ENCODE peak calls at places on chromosomes 7 and 10, in six cellular contexts. O, J, V, E, U and Y are unnamed samples.

GRCh38 chr7:51639661-51640340 is 323.2 kb upstream of the COBL start:
- DNase-seq in O (no peak), J (no peak), V (no peak), E (no peak), U (no peak), Y (no peak)

GRCh38 chr10:103276941-103277712 is at the start of gene INA:
- DNase-seq in O (no peak), J (peak), V (no peak), E (peak), U (no peak), Y (peak)

GRCh38 chr10:70145666-70146488 is 623 bp downstream of the TYSND1 start:
- DNase-seq in O (peak), J (peak), V (peak), E (peak), U (peak), Y (peak)

GRCh38 chr10:110141185-110141584 is 66.2 kb upstream of the MXI1 start:
- DNase-seq in O (no peak), J (no peak), V (no peak), E (no peak), U (no peak), Y (no peak)

GRCh38 chr10:62454696-62455451 is 80.7 kb downstream of the ZNF365 start:
- DNase-seq in O (no peak), J (peak), V (no peak), E (no peak), U (peak), Y (no peak)

GRCh38 chr10:3785849-3786290 is 861 bp upstream of the KLF6 start:
- DNase-seq in O (no peak), J (peak), V (no peak), E (no peak), U (peak), Y (peak)

GRCh38 chr7:79051915-79052314 is 401.6 kb downstream of the MAGI2 start:
- DNase-seq in O (no peak), J (no peak), V (no peak), E (no peak), U (no peak), Y (no peak)

GRCh38 chr10:52542891-52543290 is 228.8 kb downstream of the DKK1 start:
- DNase-seq in O (no peak), J (no peak), V (no peak), E (no peak), U (no peak), Y (no peak)

GRCh38 chr10:51073461-51074237 is 638 bp upstream of the PRKG1 start:
- DNase-seq in O (no peak), J (peak), V (no peak), E (no peak), U (peak), Y (peak)

GRCh38 chr10:306654-307185 is 171.5 kb downstream of the ZMYND11 start:
- DNase-seq in O (no peak), J (peak), V (no peak), E (no peak), U (no peak), Y (peak)

GRCh38 chr10:77131214-77131613 is 506.4 kb downstream of the KCNMA1 start:
- DNase-seq in O (no peak), J (no peak), V (no peak), E (no peak), U (no peak), Y (no peak)

GRCh38 chr10:98344589-98345038 is 70.4 kb downstream of the PYROXD2 start:
- DNase-seq in O (no peak), J (no peak), V (peak), E (no peak), U (peak), Y (no peak)

GRCh38 chr10:75532253-75532924 is 101.0 kb downstream of the LRMDA start:
- DNase-seq in O (no peak), J (no peak), V (no peak), E (no peak), U (no peak), Y (no peak)

GRCh38 chr7:55307123-55307916 is 57.8 kb upstream of the LANCL2 start:
- DNase-seq in O (no peak), J (peak), V (no peak), E (no peak), U (no peak), Y (peak)

GRCh38 chr10:49056356-49056755 is 59.0 kb downstream of the VSTM4 start:
- DNase-seq in O (no peak), J (no peak), V (no peak), E (no peak), U (no peak), Y (no peak)

GRCh38 chr10:48748573-48748972 is 63.9 kb downstream of the WDFY4 start:
- DNase-seq in O (no peak), J (no peak), V (no peak), E (no peak), U (no peak), Y (no peak)

GRCh38 chr10:126705951-126706565 is 35.6 kb upstream of the C10orf90 start:
- DNase-seq in O (no peak), J (no peak), V (no peak), E (no peak), U (peak), Y (no peak)

GRCh38 chr10:5504146-5505072 is 5.0 kb upstream of the CALML5 start:
- DNase-seq in O (no peak), J (no peak), V (peak), E (no peak), U (no peak), Y (no peak)

GRCh38 chr10:130696870-130697269 is 560.7 kb downstream of the GLRX3 start:
- DNase-seq in O (no peak), J (no peak), V (no peak), E (no peak), U (no peak), Y (no peak)

GRCh38 chr7:83414947-83415346 is 234.0 kb downstream of the SEMA3E start:
- DNase-seq in O (no peak), J (no peak), V (no peak), E (no peak), U (no peak), Y (no peak)